ENCODE peak calls at places on chromosomes 6 and 20, in six cellular contexts. C is stimulated activated CD4-positive, alpha-beta T cell treated with anti-CD3 and anti-CD28 coated beads, Interleukin-4, amount 100 ng/mL, for 24 hours; A is activated naive CD4-positive, alpha-beta T cell treated with anti-CD3 and anti-CD28 coated beads, Interleukin-2, amount 10 ng/mL, durations not matched to agents 7 days and 5 days; Z is memory B cell; X is GM20000; B is AG08396. M is an unnamed sample.
A peak's percentile ranks its signal among the peaks of the same experiment; 100 is the strongest.

GRCh38 chr6:144150673-144151009 is 324 bp downstream of the STX11 start:
- DNase-seq in X (peak; percentile 34), C (peak; percentile 43), A (peak; percentile 65), Z (peak; percentile 30), B (peak; percentile 20), M (peak; percentile 16)

GRCh38 chr6:156727715-156728385 is 49.3 kb upstream of the ARID1B start:
- DNase-seq in Z (no peak), X (no peak), A (no peak), B (no peak), C (no peak), M (no peak)

GRCh38 chr20:5614506-5614905 is 135.7 kb upstream of the SHLD1 start:
- DNase-seq in Z (no peak), B (no peak), A (no peak), X (no peak), C (no peak), M (no peak)

GRCh38 chr20:48750941-48751620 is 76.7 kb downstream of the PREX1 start:
- DNase-seq in Z (no peak), A (peak; percentile 68), B (no peak), C (peak; percentile 49), X (no peak), M (peak; percentile 77)

GRCh38 chr6:170089937-170090335 is 200.9 kb downstream of the DLL1 start:
- DNase-seq in A (no peak), X (no peak), Z (peak; percentile 30), B (no peak), C (no peak), M (no peak)

GRCh38 chr6:106512048-106512957 is 117.0 kb downstream of the RTN4IP1 start:
- DNase-seq in Z (peak; percentile 76), C (peak; percentile 76), B (peak; percentile 76), A (peak; percentile 91), X (peak; percentile 86), M (peak; percentile 52)

GRCh38 chr20:58196402-58197184 is 31.9 kb downstream of the ANKRD60 start:
- DNase-seq in X (no peak), B (no peak), Z (no peak), C (no peak), A (no peak), M (no peak)

GRCh38 chr6:113856011-113856551 is 1.1 kb upstream of the MARCKS start:
- DNase-seq in C (no peak), A (no peak), X (peak; percentile 53), Z (peak; percentile 28), B (peak; percentile 43), M (peak; percentile 16)

GRCh38 chr6:35406666-35407065 is 45.5 kb upstream of the FANCE start:
- DNase-seq in C (no peak), B (no peak), Z (no peak), A (no peak), X (no peak), M (no peak)

GRCh38 chr20:10667077-10667401 is 6.8 kb downstream of the JAG1 start:
- DNase-seq in B (no peak), Z (no peak), X (no peak), C (no peak), A (no peak), M (no peak)

GRCh38 chr6:138563650-138564049 is 64.4 kb upstream of the NHSL1 start:
- DNase-seq in X (no peak), A (no peak), C (no peak), B (no peak), Z (no peak), M (no peak)

GRCh38 chr20:21360686-21361085 is 36.6 kb downstream of the NKX2-4 start:
- DNase-seq in Z (no peak), A (no peak), X (no peak), B (peak; percentile 8), C (no peak), M (no peak)

GRCh38 chr6:116218172-116218633 is 35.7 kb downstream of the TSPYL4 start:
- DNase-seq in C (no peak), X (no peak), B (no peak), Z (peak; percentile 1), A (no peak), M (no peak)